ENCODE peak calls at places on chromosomes 1 and 21, in four cellular contexts. N is K562, S is IMR-90, L is GM12878. P is an unnamed sample.

GRCh38 chr1:160404094-160404493 is 3.7 kb downstream of the VANGL2 start:
- DNase-seq in N (no peak), L (no peak), S (no peak), P (no peak)

GRCh38 chr1:99969260-99969728 is 502 bp upstream of the SLC35A3 start:
- DNase-seq in S (no peak), L (no peak), N (peak), P (peak)

GRCh38 chr1:240312872-240313271 is 221.2 kb downstream of the FMN2 start:
- DNase-seq in L (no peak), S (peak), N (no peak), P (peak)

GRCh38 chr1:115677570-115677969 is 35.8 kb downstream of the VANGL1 start:
- DNase-seq in N (peak), S (no peak), L (no peak), P (no peak)

GRCh38 chr1:162056568-162056967 is 12.9 kb upstream of the NOS1AP start:
- DNase-seq in S (no peak), L (no peak), N (no peak), P (no peak)

GRCh38 chr1:165891461-165891860 is 64.0 kb downstream of the UCK2 start:
- DNase-seq in L (no peak), N (no peak), S (peak), P (no peak)

GRCh38 chr1:68346192-68346808 is 103.5 kb downstream of the RPE65 start:
- DNase-seq in S (peak), L (no peak), N (peak), P (peak)

GRCh38 chr1:186059311-186059710 is 315.7 kb downstream of the TPR start:
- DNase-seq in S (peak), N (no peak), L (no peak), P (no peak)

GRCh38 chr1:2416403-2416802 is 4.0 kb upstream of the PEX10 start:
- DNase-seq in N (no peak), S (no peak), L (no peak), P (no peak)

GRCh38 chr1:62796151-62796680 is 12.3 kb downstream of the ATG4C start:
- DNase-seq in S (no peak), L (no peak), N (no peak), P (no peak)

GRCh38 chr21:29677326-29677725 is 262.5 kb downstream of the GRIK1 start:
- DNase-seq in N (no peak), S (no peak), L (no peak), P (no peak)

GRCh38 chr1:58592521-58593134 is 15.6 kb upstream of the TACSTD2 start:
- DNase-seq in L (no peak), N (no peak), S (peak), P (peak)

GRCh38 chr1:64537942-64538341 is 68.0 kb downstream of the CACHD1 start:
- DNase-seq in S (no peak), L (no peak), N (no peak), P (no peak)

GRCh38 chr1:175839678-175840669 is 96.6 kb upstream of the TNR start:
- DNase-seq in N (peak), S (no peak), L (no peak), P (no peak)

GRCh38 chr1:193221641-193222040 is 35.2 kb upstream of the B3GALT2 start:
- DNase-seq in S (no peak), N (no peak), L (no peak), P (no peak)

GRCh38 chr1:244226440-244226839 is 175.4 kb downstream of the ZBTB18 start:
- DNase-seq in S (peak), L (no peak), N (no peak), P (no peak)

GRCh38 chr21:44024895-44025353 is 12.8 kb downstream of the TRAPPC10 start:
- DNase-seq in N (peak), S (peak), L (no peak), P (no peak)

GRCh38 chr1:178651742-178652141 is 73.3 kb upstream of the RALGPS2 start:
- DNase-seq in S (peak), N (no peak), L (no peak), P (no peak)

GRCh38 chr1:167221126-167221803 is 579 bp downstream of the POU2F1 start:
- DNase-seq in L (no peak), S (no peak), N (no peak), P (no peak)

GRCh38 chr1:147598631-147599361 is 57.5 kb downstream of the BCL9 start:
- DNase-seq in L (no peak), S (peak), N (no peak), P (peak)

GRCh38 chr1:110434946-110435345 is 16.0 kb upstream of the PROK1 start:
- DNase-seq in L (no peak), N (peak), S (no peak), P (no peak)

GRCh38 chr1:150530491-150531159 is 15.1 kb downstream of the FALEC start:
- DNase-seq in L (no peak), N (no peak), S (no peak), P (no peak)
- TF ChIP-seq POLR2A in L (no peak), N (no peak), S (no peak), P (no peak)

GRCh38 chr1:226589008-226589733 is 40.6 kb downstream of the STUM start:
- DNase-seq in N (no peak), L (no peak), S (no peak), P (no peak)
- TF ChIP-seq ELK1 in N (no peak), L (no peak), S (no peak), P (no peak)

GRCh38 chr1:26694185-26694572 is 1.6 kb upstream of the ARID1A start:
- DNase-seq in L (no peak), S (no peak), N (peak), P (no peak)

GRCh38 chr1:26696645-26697440 is 1.0 kb downstream of the ARID1A start:
- DNase-seq in S (no peak), L (no peak), N (peak), P (no peak)

GRCh38 chr1:26696191-26696644 is 403 bp downstream of the ARID1A start:
- DNase-seq in S (no peak), N (no peak), L (no peak), P (no peak)

GRCh38 chr1:26694597-26695416 is 1.0 kb upstream of the ARID1A start:
- DNase-seq in N (peak), L (peak), S (no peak), P (no peak)

DNA sequence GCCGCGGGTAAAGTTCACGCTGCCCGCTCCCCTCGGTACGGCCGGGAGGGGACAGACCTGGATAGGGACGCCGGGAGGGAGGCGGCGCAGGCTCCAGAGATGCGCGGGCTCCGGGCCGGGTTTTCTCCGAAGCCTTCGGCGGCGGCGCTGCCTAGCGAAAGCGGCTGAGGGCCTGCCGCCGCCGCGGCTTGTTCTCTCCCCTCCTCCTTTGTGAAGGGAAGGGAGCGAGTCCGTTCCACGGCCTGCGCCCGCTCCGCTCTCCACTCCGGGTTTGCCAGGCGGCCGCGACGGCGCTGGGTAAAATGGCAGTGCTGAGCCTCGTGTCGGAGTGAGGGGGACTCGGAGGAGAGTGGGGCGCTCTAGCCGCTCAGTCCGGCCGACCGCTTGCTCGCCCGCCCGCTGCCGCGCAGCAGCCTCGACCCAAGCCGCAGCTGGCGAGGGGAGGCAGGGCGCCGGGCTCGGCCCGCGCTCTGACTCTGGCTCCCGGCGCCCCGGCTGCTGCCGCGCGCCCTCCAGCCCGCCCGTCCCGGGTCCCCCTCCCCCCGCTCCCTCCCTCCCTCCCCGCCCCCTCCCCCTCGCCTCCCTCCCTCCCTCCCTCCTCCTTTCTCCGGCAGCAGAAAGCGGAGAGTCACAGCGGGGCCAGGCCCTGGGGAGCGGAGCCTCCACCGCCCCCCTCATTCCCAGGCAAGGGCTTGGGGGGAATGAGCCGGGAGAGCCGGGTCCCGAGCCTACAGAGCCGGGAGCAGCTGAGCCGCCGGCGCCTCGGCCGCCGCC is at the start of gene ARID1A:
- DNase-seq in L (peak), N (peak), S (peak), P (peak)
- TF ChIP-seq POLR2A in L (peak), N (peak), S (peak), P (peak)

DNA sequence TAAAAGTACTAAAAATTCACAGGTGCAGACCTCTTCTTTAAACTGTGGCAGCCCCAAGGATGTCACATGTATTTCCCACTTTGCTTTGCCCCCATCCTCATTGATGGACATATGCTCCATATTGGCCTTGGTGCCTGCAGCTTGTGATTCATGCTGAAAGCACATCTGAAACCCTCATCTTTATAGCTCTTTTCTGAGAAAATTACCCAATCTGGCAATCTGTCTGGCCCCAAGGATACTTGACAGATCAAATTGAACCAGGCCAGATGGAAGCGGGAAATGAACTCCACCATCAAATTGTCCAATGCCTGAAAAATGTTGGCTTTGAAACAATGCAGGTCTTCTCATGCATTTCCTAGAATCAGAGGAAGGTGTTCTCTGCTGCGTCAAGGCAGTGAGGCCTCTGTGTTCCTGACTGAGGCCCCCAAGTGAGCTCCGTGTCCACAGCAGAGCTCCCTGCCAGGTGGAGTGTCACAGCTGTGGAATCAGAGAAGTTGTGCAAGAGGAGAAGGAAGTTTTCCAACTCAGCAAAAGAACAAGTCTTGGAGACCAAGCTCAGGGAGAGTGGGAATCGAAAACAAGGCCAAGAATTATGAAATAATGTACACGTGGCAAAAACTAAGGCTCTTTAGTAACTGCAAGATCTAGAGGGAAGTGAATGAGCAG is 323.7 kb downstream of the PLPP3 start:
- DNase-seq in N (no peak), L (no peak), S (peak), P (no peak)
- TF ChIP-seq ELK1 in N (no peak), L (no peak), S (no peak), P (no peak)

GRCh38 chr1:163171826-163172225 is 30.9 kb downstream of the RGS5 start:
- DNase-seq in S (no peak), N (no peak), L (no peak), P (no peak)

GRCh38 chr1:163173121-163173520 is 29.6 kb downstream of the RGS5 start:
- DNase-seq in S (no peak), N (no peak), L (no peak), P (no peak)

GRCh38 chr1:163174524-163175437 is 27.9 kb downstream of the RGS5 start:
- DNase-seq in S (peak), L (no peak), N (peak), P (peak)

GRCh38 chr1:163170975-163171676 is 31.6 kb downstream of the RGS5 start:
- DNase-seq in S (peak), L (no peak), N (no peak), P (peak)

DNA sequence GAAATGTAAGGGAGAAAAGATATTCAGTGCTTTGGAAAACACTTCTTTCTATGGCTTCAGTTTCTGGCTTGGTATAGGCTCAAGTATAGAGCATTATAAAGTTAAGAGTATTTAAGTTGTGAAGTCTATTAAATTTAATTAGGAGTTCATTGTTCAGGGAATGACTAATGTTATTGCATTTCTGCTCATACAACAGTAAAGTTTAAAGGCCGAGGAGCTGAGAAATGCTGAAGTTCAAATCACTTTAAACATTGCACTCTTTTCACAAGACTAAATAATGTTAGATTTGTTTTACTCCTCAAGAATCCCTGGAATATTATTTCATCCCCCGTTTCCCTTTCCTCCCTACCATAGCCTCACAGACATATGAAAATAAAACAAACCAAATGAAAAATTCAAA is 30.1 kb downstream of the RGS5 start:
- DNase-seq in L (no peak), N (no peak), S (no peak), P (no peak)
- TF ChIP-seq POLR2A in L (no peak), N (no peak), S (no peak), P (no peak)

GRCh38 chr1:181106022-181106312 is 17.5 kb downstream of the IER5 start:
- DNase-seq in S (no peak), N (no peak), L (no peak), P (no peak)

GRCh38 chr1:181104042-181104789 is 15.7 kb downstream of the IER5 start:
- DNase-seq in S (no peak), L (no peak), N (peak), P (peak)

GRCh38 chr1:181105134-181106021 is 16.9 kb downstream of the IER5 start:
- DNase-seq in L (no peak), N (peak), S (peak), P (peak)

GRCh38 chr1:181103404-181103803 is 14.9 kb downstream of the IER5 start:
- DNase-seq in N (no peak), L (no peak), S (no peak), P (no peak)

DNA sequence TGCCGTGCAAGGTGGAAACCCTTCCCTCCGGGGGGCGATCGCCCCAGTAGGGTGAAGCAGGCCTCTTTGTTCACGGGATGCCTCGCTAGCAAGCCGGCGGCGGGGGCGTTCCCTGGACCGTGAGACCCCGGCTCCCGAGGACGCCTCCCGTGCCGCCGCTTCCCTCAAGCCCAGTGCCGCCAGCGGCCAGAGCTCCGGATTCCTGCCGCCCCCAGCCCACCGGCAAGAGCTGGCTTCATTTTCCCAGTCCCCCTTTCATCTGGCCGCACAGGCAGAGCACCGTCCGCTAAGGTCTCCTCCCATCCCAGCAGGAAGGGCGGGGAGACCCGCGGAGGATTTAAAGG is 16.3 kb downstream of the IER5 start:
- DNase-seq in N (no peak), S (no peak), L (no peak), P (no peak)
- TF ChIP-seq ELK1 in N (no peak), S (no peak), L (no peak), P (no peak)

GRCh38 chr1:204074274-204075115 is 1.6 kb downstream of the SOX13 start:
- DNase-seq in L (no peak), N (no peak), S (peak), P (peak)
- TF ChIP-seq POLR2A in L (no peak), N (no peak), S (no peak), P (peak)